ENCODE peak calls at places on chromosome 2, in five cellular contexts. One of them, this sample, is unnamed.

GRCh38 chr2:23492941-23493340 is 108.0 kb downstream of the KLHL29 start:
- DNase-seq in astrocyte: no peak
- DNase-seq in GM12864: no peak
- DNase-seq in tibial nerve: no peak
- DNase-seq in CD4-positive, alpha-beta T cell: no peak
- DNase-seq in this sample: no peak

GRCh38 chr2:173521450-173522192 is 166.9 kb downstream of the CDCA7 start:
- DNase-seq in GM12864: no peak
- DNase-seq in CD4-positive, alpha-beta T cell: no peak
- DNase-seq in astrocyte: no peak
- DNase-seq in tibial nerve: no peak
- DNase-seq in this sample: no peak

GRCh38 chr2:9703085-9703641 is 72.4 kb upstream of the YWHAQ start:
- DNase-seq in GM12864: no peak
- DNase-seq in tibial nerve: peak; percentile 19
- DNase-seq in CD4-positive, alpha-beta T cell: peak; percentile 71
- DNase-seq in astrocyte: peak; percentile 66
- DNase-seq in this sample: no peak

GRCh38 chr2:241629762-241630435 is 7.1 kb downstream of the THAP4 start:
- DNase-seq in tibial nerve: no peak
- DNase-seq in CD4-positive, alpha-beta T cell: no peak
- DNase-seq in astrocyte: peak; percentile 78
- DNase-seq in GM12864: no peak
- DNase-seq in this sample: no peak

GRCh38 chr2:23293063-23293462 is 91.9 kb upstream of the KLHL29 start:
- DNase-seq in tibial nerve: no peak
- DNase-seq in astrocyte: no peak
- DNase-seq in GM12864: no peak
- DNase-seq in CD4-positive, alpha-beta T cell: no peak
- DNase-seq in this sample: no peak

GRCh38 chr2:239599299-239599698 is 198.5 kb upstream of the HDAC4 start:
- DNase-seq in GM12864: no peak
- DNase-seq in astrocyte: no peak
- DNase-seq in CD4-positive, alpha-beta T cell: no peak
- DNase-seq in tibial nerve: no peak
- DNase-seq in this sample: no peak

GRCh38 chr2:180694445-180695421 is 285.7 kb upstream of the UBE2E3 start:
- DNase-seq in tibial nerve: no peak
- DNase-seq in astrocyte: no peak
- DNase-seq in CD4-positive, alpha-beta T cell: no peak
- DNase-seq in GM12864: no peak
- DNase-seq in this sample: no peak

GRCh38 chr2:242075163-242075562 is 205.6 kb downstream of the RTP5 start:
- DNase-seq in CD4-positive, alpha-beta T cell: no peak
- DNase-seq in astrocyte: peak; percentile 75
- DNase-seq in tibial nerve: no peak
- DNase-seq in GM12864: no peak
- DNase-seq in this sample: no peak

GRCh38 chr2:178108176-178108575 is 4.1 kb upstream of the RBM45 start:
- DNase-seq in astrocyte: no peak
- DNase-seq in GM12864: no peak
- DNase-seq in CD4-positive, alpha-beta T cell: no peak
- DNase-seq in tibial nerve: no peak
- DNase-seq in this sample: no peak

GRCh38 chr2:238635637-238636036 is 208.9 kb downstream of the ASB1 start:
- DNase-seq in CD4-positive, alpha-beta T cell: no peak
- DNase-seq in GM12864: no peak
- DNase-seq in tibial nerve: no peak
- DNase-seq in astrocyte: peak; percentile 30
- DNase-seq in this sample: no peak

GRCh38 chr2:217973008-217973787 is 29.6 kb downstream of the TNS1 start:
- DNase-seq in astrocyte: no peak
- DNase-seq in CD4-positive, alpha-beta T cell: no peak
- DNase-seq in tibial nerve: no peak
- DNase-seq in GM12864: no peak
- DNase-seq in this sample: peak; percentile 35

GRCh38 chr2:105454801-105455485 is 56.1 kb upstream of the FHL2 start:
- DNase-seq in tibial nerve: peak; percentile 28
- DNase-seq in CD4-positive, alpha-beta T cell: no peak
- DNase-seq in astrocyte: peak; percentile 89
- DNase-seq in GM12864: peak; percentile 3
- DNase-seq in this sample: no peak

GRCh38 chr2:118911166-118911565 is 30.8 kb upstream of the MARCO start:
- DNase-seq in GM12864: no peak
- DNase-seq in astrocyte: no peak
- DNase-seq in CD4-positive, alpha-beta T cell: no peak
- DNase-seq in tibial nerve: no peak
- DNase-seq in this sample: no peak

GRCh38 chr2:172082105-172082943 is 3.0 kb upstream of the DLX1 start:
- DNase-seq in tibial nerve: no peak
- DNase-seq in GM12864: no peak
- DNase-seq in astrocyte: no peak
- DNase-seq in CD4-positive, alpha-beta T cell: no peak
- DNase-seq in this sample: no peak

GRCh38 chr2:109489296-109489695 is 124.5 kb downstream of the SEPTIN10 start:
- DNase-seq in tibial nerve: no peak
- DNase-seq in astrocyte: no peak
- DNase-seq in CD4-positive, alpha-beta T cell: no peak
- DNase-seq in GM12864: no peak
- DNase-seq in this sample: no peak

GRCh38 chr2:171316755-171317337 is 116.9 kb downstream of the METTL8 start:
- DNase-seq in GM12864: no peak
- DNase-seq in tibial nerve: no peak
- DNase-seq in CD4-positive, alpha-beta T cell: no peak
- DNase-seq in astrocyte: no peak
- DNase-seq in this sample: no peak

GRCh38 chr2:101341901-101342624 is 33.6 kb upstream of the RNF149 start:
- DNase-seq in astrocyte: peak; percentile 27
- DNase-seq in GM12864: no peak
- DNase-seq in CD4-positive, alpha-beta T cell: peak; percentile 58
- DNase-seq in tibial nerve: peak; percentile 54
- DNase-seq in this sample: peak; percentile 88
- TF ChIP-seq CTCF in astrocyte: peak; percentile 79
- TF ChIP-seq CTCF in GM12864: peak; percentile 87
- TF ChIP-seq CTCF in CD4-positive, alpha-beta T cell: peak; percentile 93
- TF ChIP-seq CTCF in tibial nerve: peak; percentile 63
- TF ChIP-seq CTCF in this sample: peak; percentile 87

DNA sequence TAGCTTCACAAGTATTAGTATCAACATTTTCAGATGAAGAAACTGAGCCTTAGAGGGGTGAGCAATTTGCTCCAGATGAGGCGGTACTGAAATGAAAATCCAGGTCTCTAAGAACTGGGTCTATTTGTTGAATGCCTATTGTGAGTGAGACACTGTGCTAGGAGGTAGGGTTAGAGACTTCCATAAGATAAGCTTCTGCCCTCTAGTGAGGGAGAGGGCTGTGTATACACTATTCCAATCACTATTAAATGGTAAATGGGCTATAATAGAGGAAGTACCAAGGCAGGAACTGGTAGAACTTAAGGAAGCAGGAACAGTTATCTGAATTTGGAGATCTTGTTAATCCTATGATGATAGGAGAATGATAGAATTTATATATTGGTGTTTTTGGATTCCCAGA is 23.6 kb upstream of the GLS start:
- DNase-seq in tibial nerve: no peak
- DNase-seq in GM12864: no peak
- DNase-seq in CD4-positive, alpha-beta T cell: no peak
- DNase-seq in astrocyte: no peak
- DNase-seq in this sample: no peak
- TF ChIP-seq CTCF in tibial nerve: no peak
- TF ChIP-seq CTCF in GM12864: no peak
- TF ChIP-seq CTCF in CD4-positive, alpha-beta T cell: no peak
- TF ChIP-seq CTCF in astrocyte: no peak
- TF ChIP-seq CTCF in this sample: no peak

GRCh38 chr2:20781656-20782265 is 41.1 kb downstream of the LDAH start:
- DNase-seq in astrocyte: no peak
- DNase-seq in GM12864: no peak
- DNase-seq in CD4-positive, alpha-beta T cell: no peak
- DNase-seq in tibial nerve: no peak
- DNase-seq in this sample: no peak
- TF ChIP-seq CTCF in astrocyte: peak; percentile 48
- TF ChIP-seq CTCF in GM12864: peak; percentile 66
- TF ChIP-seq CTCF in CD4-positive, alpha-beta T cell: peak; percentile 46
- TF ChIP-seq CTCF in tibial nerve: peak; percentile 23
- TF ChIP-seq CTCF in this sample: no peak

DNA sequence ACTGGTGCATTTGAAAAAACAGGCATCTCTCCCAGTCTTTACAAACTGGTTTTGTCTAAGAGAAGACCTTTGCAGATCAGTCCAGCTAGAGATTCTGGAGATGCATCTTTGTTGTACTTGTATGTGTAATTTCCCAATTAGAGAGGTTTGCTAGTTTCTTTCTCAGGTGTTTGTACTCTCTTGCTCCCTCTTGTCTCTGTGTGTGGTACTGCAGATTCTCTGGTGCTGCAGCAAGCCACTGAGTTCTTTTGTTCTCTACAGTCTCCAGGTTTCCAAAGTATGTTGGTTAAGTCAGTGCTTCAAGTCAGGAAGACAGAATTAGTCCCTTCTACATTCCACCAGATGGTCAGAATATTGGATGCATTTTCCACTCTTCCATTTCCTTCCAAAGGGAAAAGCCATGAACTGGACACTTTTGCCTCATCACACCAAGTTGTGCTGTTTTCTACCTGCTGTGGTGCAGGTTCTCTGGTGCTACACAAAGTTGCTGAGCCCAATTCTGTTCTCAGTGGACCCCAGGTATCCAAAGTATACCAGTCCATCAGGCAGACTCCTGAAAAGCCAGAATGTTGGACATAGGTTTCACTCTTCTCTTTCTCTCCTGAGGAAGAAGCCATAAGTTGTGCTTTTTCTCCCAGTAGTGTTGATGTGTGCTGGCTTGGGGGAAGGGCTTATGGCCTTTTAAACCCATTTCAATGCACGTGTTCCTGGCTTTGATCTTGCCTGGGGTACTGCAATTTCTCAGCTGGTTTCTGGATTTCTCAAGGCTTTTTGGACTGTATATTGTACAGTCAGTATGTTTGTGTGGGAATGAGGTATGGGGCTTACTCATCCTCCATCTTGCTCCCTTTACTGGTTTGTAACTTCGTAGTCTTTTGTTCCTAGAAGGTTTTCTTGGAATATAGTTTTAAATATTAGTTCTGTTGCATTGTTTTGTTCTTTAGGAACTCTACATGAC is 29.8 kb downstream of the EPC2 start:
- DNase-seq in astrocyte: no peak
- DNase-seq in GM12864: no peak
- DNase-seq in CD4-positive, alpha-beta T cell: no peak
- DNase-seq in tibial nerve: no peak
- DNase-seq in this sample: no peak
- TF ChIP-seq CTCF in astrocyte: peak; percentile 39
- TF ChIP-seq CTCF in GM12864: peak; percentile 80
- TF ChIP-seq CTCF in CD4-positive, alpha-beta T cell: peak; percentile 69
- TF ChIP-seq CTCF in tibial nerve: no peak
- TF ChIP-seq CTCF in this sample: peak; percentile 27

GRCh38 chr2:130819226-130819914 is 17.3 kb upstream of the ARHGEF4 start:
- DNase-seq in GM12864: no peak
- DNase-seq in astrocyte: no peak
- DNase-seq in tibial nerve: no peak
- DNase-seq in CD4-positive, alpha-beta T cell: no peak
- DNase-seq in this sample: no peak
- TF ChIP-seq CTCF in GM12864: no peak
- TF ChIP-seq CTCF in astrocyte: no peak
- TF ChIP-seq CTCF in tibial nerve: no peak
- TF ChIP-seq CTCF in CD4-positive, alpha-beta T cell: no peak
- TF ChIP-seq CTCF in this sample: no peak

DNA sequence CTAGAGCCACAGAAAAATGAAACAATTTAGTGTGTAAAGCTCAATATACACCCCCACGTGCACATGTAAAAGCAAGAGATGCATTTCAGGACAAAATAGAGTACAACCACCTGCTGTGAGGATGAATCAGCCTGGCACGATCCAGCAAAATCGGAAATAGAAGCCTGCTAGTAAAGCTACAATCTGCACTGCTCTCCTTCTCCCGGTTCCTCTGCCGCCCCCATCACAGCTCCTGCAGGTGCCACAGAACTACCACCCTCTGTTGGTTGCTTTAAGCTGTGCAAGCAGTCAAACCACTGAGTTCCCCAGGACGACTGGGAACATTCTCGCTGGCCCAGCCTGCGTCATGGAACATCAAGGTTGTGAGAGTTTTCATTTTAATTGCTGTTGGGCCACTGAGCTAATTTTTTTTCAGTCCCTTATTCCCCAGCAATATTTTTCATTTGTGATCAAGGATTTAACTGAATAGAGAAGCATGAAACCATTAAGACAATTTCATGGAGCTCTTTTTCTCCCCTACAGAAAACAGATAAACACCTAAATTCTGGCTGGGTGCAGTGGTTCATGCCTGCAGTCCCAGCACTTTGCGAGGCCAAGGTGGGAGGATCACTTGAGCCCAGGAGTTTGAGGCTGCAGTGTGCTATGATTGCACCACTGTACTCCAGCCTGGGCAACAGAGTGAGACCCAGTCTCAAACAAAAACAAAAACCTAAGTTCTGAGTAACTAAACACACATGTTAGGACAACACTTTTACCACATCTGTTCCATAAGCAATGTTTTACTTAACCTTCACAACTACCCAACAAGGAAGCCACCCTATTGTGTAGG is 47.6 kb upstream of the MAPRE3 start:
- DNase-seq in astrocyte: peak; percentile 22
- DNase-seq in tibial nerve: no peak
- DNase-seq in CD4-positive, alpha-beta T cell: no peak
- DNase-seq in GM12864: no peak
- DNase-seq in this sample: no peak
- TF ChIP-seq CTCF in astrocyte: peak; percentile 54
- TF ChIP-seq CTCF in tibial nerve: peak; percentile 43
- TF ChIP-seq CTCF in CD4-positive, alpha-beta T cell: peak; percentile 42
- TF ChIP-seq CTCF in GM12864: peak; percentile 69
- TF ChIP-seq CTCF in this sample: no peak

GRCh38 chr2:227615906-227616305 is 1.3 kb upstream of the SCYGR3 start:
- DNase-seq in GM12864: no peak
- DNase-seq in tibial nerve: no peak
- DNase-seq in astrocyte: no peak
- DNase-seq in CD4-positive, alpha-beta T cell: no peak
- DNase-seq in this sample: no peak

GRCh38 chr2:227614246-227614645 is 394 bp downstream of the SCYGR3 start:
- DNase-seq in GM12864: no peak
- DNase-seq in astrocyte: no peak
- DNase-seq in CD4-positive, alpha-beta T cell: no peak
- DNase-seq in tibial nerve: no peak
- DNase-seq in this sample: no peak

GRCh38 chr2:227616631-227617030 is 667 bp upstream of the SCYGR4 start:
- DNase-seq in astrocyte: no peak
- DNase-seq in GM12864: no peak
- DNase-seq in tibial nerve: no peak
- DNase-seq in CD4-positive, alpha-beta T cell: no peak
- DNase-seq in this sample: no peak

GRCh38 chr2:227614740-227615139 is at the start of gene SCYGR3:
- DNase-seq in CD4-positive, alpha-beta T cell: no peak
- DNase-seq in tibial nerve: no peak
- DNase-seq in astrocyte: no peak
- DNase-seq in GM12864: no peak
- DNase-seq in this sample: no peak

GRCh38 chr2:227615181-227615580 is 541 bp upstream of the SCYGR3 start:
- DNase-seq in GM12864: no peak
- DNase-seq in astrocyte: no peak
- DNase-seq in tibial nerve: no peak
- DNase-seq in CD4-positive, alpha-beta T cell: no peak
- DNase-seq in this sample: no peak
- TF ChIP-seq CTCF in GM12864: no peak
- TF ChIP-seq CTCF in astrocyte: no peak
- TF ChIP-seq CTCF in tibial nerve: no peak
- TF ChIP-seq CTCF in CD4-positive, alpha-beta T cell: no peak
- TF ChIP-seq CTCF in this sample: no peak

GRCh38 chr2:101725515-101726192 is 28.1 kb downstream of the MAP4K4 start:
- DNase-seq in astrocyte: no peak
- DNase-seq in CD4-positive, alpha-beta T cell: no peak
- DNase-seq in GM12864: no peak
- DNase-seq in tibial nerve: no peak
- DNase-seq in this sample: no peak
- TF ChIP-seq CTCF in astrocyte: peak; percentile 10
- TF ChIP-seq CTCF in CD4-positive, alpha-beta T cell: no peak
- TF ChIP-seq CTCF in GM12864: peak; percentile 54
- TF ChIP-seq CTCF in tibial nerve: no peak
- TF ChIP-seq CTCF in this sample: no peak